ENCODE peak calls at places on chromosomes 12 and 14, in six cellular contexts. O is skeletal muscle cell; Y is Calu3; N is progenitor cell of endocrine pancreas; T is stimulated activated CD4-positive, alpha-beta T cell treated with anti-CD3 and anti-CD28 coated beads, Interleukin-2, amount 100 ng/mL, for 24 hours; B is psoas muscle. M is an unnamed sample.

GRCh38 chr12:103268831-103269514 is 226.8 kb downstream of the C12orf42 start:
- DNase-seq in T (no peak), N (no peak), O (no peak), B (no peak), Y (no peak), M (no peak)

GRCh38 chr14:24416254-24416931 is 13.1 kb downstream of the CBLN3 start:
- DNase-seq in N (no peak), T (no peak), O (no peak), B (no peak), Y (no peak), M (no peak)

GRCh38 chr14:90580381-90581335 is 183.8 kb downstream of the CALM1 start:
- DNase-seq in Y (no peak), O (no peak), N (no peak), B (no peak), T (no peak), M (no peak)

GRCh38 chr12:4273651-4274395 is at the start of gene CCND2:
- DNase-seq in B (peak), O (peak), T (peak), Y (peak), N (peak), M (peak)

GRCh38 chr12:130335517-130336392 is 1.9 kb upstream of the PIWIL1 start:
- DNase-seq in Y (peak), T (no peak), B (no peak), O (peak), N (peak), M (peak)

GRCh38 chr12:3218150-3218845 is 141.1 kb downstream of the TSPAN9 start:
- DNase-seq in Y (no peak), B (peak), N (no peak), T (no peak), O (peak), M (no peak)

GRCh38 chr12:63917864-63918742 is 73.6 kb downstream of the SRGAP1 start:
- DNase-seq in Y (peak), O (peak), B (no peak), T (no peak), N (no peak), M (no peak)

GRCh38 chr12:103679771-103680170 is 92.7 kb downstream of the STAB2 start:
- DNase-seq in N (no peak), T (no peak), Y (no peak), O (no peak), B (no peak), M (no peak)

GRCh38 chr12:114638790-114639435 is 45.1 kb downstream of the TBX3 start:
- DNase-seq in T (no peak), Y (no peak), B (no peak), O (no peak), N (no peak), M (peak)

GRCh38 chr14:78851189-78851588 is 681.0 kb downstream of the NRXN3 start:
- DNase-seq in T (no peak), Y (no peak), N (no peak), O (no peak), B (no peak), M (no peak)

GRCh38 chr14:76948213-76948947 is 80.1 kb downstream of the IRF2BPL start:
- DNase-seq in O (no peak), T (no peak), Y (peak), N (no peak), B (no peak), M (no peak)

GRCh38 chr14:93902619-93903307 is 24.4 kb upstream of the FAM181A start:
- DNase-seq in O (no peak), Y (no peak), N (no peak), T (no peak), B (no peak), M (no peak)

GRCh38 chr12:3304436-3305135 is 186.4 kb upstream of the PRMT8 start:
- DNase-seq in B (no peak), O (peak), T (no peak), Y (peak), N (no peak), M (no peak)

GRCh38 chr14:68806526-68807147 is 13.8 kb upstream of the ZFP36L1 start:
- DNase-seq in O (no peak), B (no peak), Y (no peak), T (no peak), N (no peak), M (no peak)

GRCh38 chr14:90569606-90570462 is 173.0 kb downstream of the CALM1 start:
- DNase-seq in N (no peak), T (no peak), B (peak), O (no peak), Y (no peak), M (no peak)

GRCh38 chr12:58915634-58916033 is 4.7 kb downstream of the LRIG3 start:
- DNase-seq in B (no peak), Y (no peak), T (no peak), N (no peak), O (peak), M (peak)

GRCh38 chr12:124125472-124125871 is 152.5 kb downstream of the ZNF664 start:
- DNase-seq in T (no peak), N (no peak), B (no peak), Y (no peak), O (no peak), M (no peak)

GRCh38 chr14:31560759-31561154 is 447 bp upstream of the NUBPL start:
- DNase-seq in T (no peak), B (no peak), Y (no peak), N (no peak), O (no peak), M (no peak)